ENCODE peak calls at places on chromosome 22, in nine cellular contexts. R, W, B, Y, O, Z, J, F and N are unnamed samples.

GRCh38 chr22:27474112-27474571 is 327.4 kb downstream of the MN1 start:
- DNase-seq in R (no peak), W (no peak), B (no peak), Y (no peak), O (no peak), Z (no peak), J (no peak), F (no peak), N (no peak)

GRCh38 chr22:42432020-42432596 is at the start of gene NFAM1:
- DNase-seq in R (no peak), W (no peak), B (no peak), Y (no peak), O (no peak), Z (peak), J (no peak), F (no peak), N (no peak)

GRCh38 chr22:49645791-49646550 is 181.7 kb downstream of the BRD1 start:
- DNase-seq in R (no peak), W (no peak), B (no peak), Y (no peak), O (no peak), Z (no peak), J (no peak), F (no peak), N (no peak)

GRCh38 chr22:19962909-19963806 is 21.5 kb upstream of the TXNRD2 start:
- DNase-seq in R (peak), W (peak), B (no peak), Y (peak), O (peak), Z (no peak), J (no peak), F (no peak), N (peak)

GRCh38 chr22:45235101-45235777 is 5.5 kb downstream of the KIAA0930 start:
- DNase-seq in R (no peak), W (no peak), B (peak), Y (no peak), O (no peak), Z (no peak), J (peak), F (no peak), N (no peak)

GRCh38 chr22:32494971-32495370 is 20.4 kb downstream of the FBXO7 start:
- DNase-seq in R (no peak), W (no peak), B (no peak), Y (no peak), O (no peak), Z (no peak), J (no peak), F (no peak), N (no peak)

GRCh38 chr22:34427436-34427835 is 507.2 kb upstream of the LARGE1 start:
- DNase-seq in R (no peak), W (no peak), B (no peak), Y (no peak), O (no peak), Z (no peak), J (no peak), F (no peak), N (no peak)

GRCh38 chr22:49703391-49703926 is 124.2 kb downstream of the BRD1 start:
- DNase-seq in R (no peak), W (no peak), B (no peak), Y (no peak), O (no peak), Z (no peak), J (no peak), F (no peak), N (no peak)

GRCh38 chr22:37167176-37167980 is 17.7 kb upstream of the IL2RB start:
- DNase-seq in R (no peak), W (no peak), B (no peak), Y (no peak), O (no peak), Z (no peak), J (no peak), F (no peak), N (peak)

GRCh38 chr22:39188809-39189208 is 36.3 kb upstream of the CBX7 start:
- DNase-seq in R (no peak), W (no peak), B (no peak), Y (peak), O (no peak), Z (no peak), J (no peak), F (no peak), N (no peak)

GRCh38 chr22:41106122-41106968 is 14.0 kb downstream of the EP300 start:
- DNase-seq in R (no peak), W (no peak), B (no peak), Y (no peak), O (no peak), Z (no peak), J (no peak), F (no peak), N (no peak)

GRCh38 chr22:20391222-20391621 is 2.7 kb upstream of the ZNF74 start:
- DNase-seq in R (no peak), W (no peak), B (no peak), Y (no peak), O (no peak), Z (no peak), J (no peak), F (no peak), N (no peak)

GRCh38 chr22:44567846-44568493 is 69.9 kb upstream of the RTL6 start:
- DNase-seq in R (peak), W (peak), B (peak), Y (peak), O (no peak), Z (peak), J (peak), F (peak), N (peak)

GRCh38 chr22:37627545-37627944 is 11.9 kb upstream of the SH3BP1 start:
- DNase-seq in R (no peak), W (no peak), B (peak), Y (no peak), O (no peak), Z (no peak), J (peak), F (no peak), N (no peak)

GRCh38 chr22:45524157-45524556 is 21.5 kb downstream of the FBLN1 start:
- DNase-seq in R (no peak), W (no peak), B (no peak), Y (no peak), O (no peak), Z (no peak), J (no peak), F (no peak), N (no peak)

GRCh38 chr22:48752451-48753380 is 1075.0 kb downstream of the BRD1 start:
- DNase-seq in R (no peak), W (no peak), B (no peak), Y (no peak), O (no peak), Z (no peak), J (no peak), F (no peak), N (no peak)

GRCh38 chr22:37065149-37065548 is 13.6 kb downstream of the KCTD17 start:
- DNase-seq in R (no peak), W (no peak), B (no peak), Y (no peak), O (no peak), Z (no peak), J (no peak), F (no peak), N (no peak)

GRCh38 chr22:38868886-38869381 is 3.1 kb downstream of the CBX6 start:
- DNase-seq in R (peak), W (peak), B (peak), Y (peak), O (peak), Z (peak), J (peak), F (peak), N (peak)

GRCh38 chr22:30390974-30391691 is 3.9 kb upstream of the RNF215 start:
- DNase-seq in R (peak), W (peak), B (peak), Y (peak), O (peak), Z (peak), J (peak), F (peak), N (peak)

GRCh38 chr22:24427500-24428164 is at the start of gene ADORA2A:
- DNase-seq in R (peak), W (no peak), B (peak), Y (no peak), O (no peak), Z (peak), J (peak), F (no peak), N (no peak)

GRCh38 chr22:11066458-11067285 is 4461.3 kb upstream of the OR11H1 start:
- DNase-seq in R (no peak), W (no peak), B (no peak), Y (no peak), O (no peak), Z (no peak), J (no peak), F (no peak), N (no peak)

GRCh38 chr22:41683616-41684015 is 5.1 kb downstream of the SNU13 start:
- DNase-seq in R (no peak), W (no peak), B (no peak), Y (no peak), O (no peak), Z (no peak), J (no peak), F (no peak), N (no peak)

GRCh38 chr22:19717691-19718254 is 3.5 kb downstream of the SEPTIN5 start:
- DNase-seq in R (peak), W (no peak), B (peak), Y (peak), O (peak), Z (peak), J (peak), F (no peak), N (peak)

GRCh38 chr22:41348964-41349484 is 32.7 kb upstream of the TEF start:
- DNase-seq in R (no peak), W (no peak), B (no peak), Y (no peak), O (no peak), Z (no peak), J (no peak), F (no peak), N (no peak)

GRCh38 chr22:20641198-20641892 is 132.6 kb upstream of the SERPIND1 start:
- DNase-seq in R (no peak), W (no peak), B (no peak), Y (no peak), O (no peak), Z (no peak), J (no peak), F (no peak), N (no peak)

GRCh38 chr22:20319041-20319744 is 667 bp downstream of the DGCR6L start:
- DNase-seq in R (no peak), W (no peak), B (no peak), Y (peak), O (peak), Z (no peak), J (peak), F (no peak), N (peak)

GRCh38 chr22:18962308-18962635 is 26.2 kb upstream of the PRODH start:
- DNase-seq in R (no peak), W (no peak), B (no peak), Y (no peak), O (no peak), Z (no peak), J (no peak), F (no peak), N (no peak)

GRCh38 chr22:19806213-19807160 is 45.9 kb downstream of the TBX1 start:
- DNase-seq in R (no peak), W (peak), B (no peak), Y (peak), O (peak), Z (no peak), J (no peak), F (no peak), N (peak)